ENCODE peak calls at places on chromosomes 11 and 22, in nine cellular contexts. V, F, Y, I, O, J, K, S and R are unnamed samples.

GRCh38 chr22:47259049-47259448 is 496.6 kb downstream of the TBC1D22A start:
- DNase-seq in V (no peak), F (no peak), Y (no peak), I (no peak), O (no peak), J (no peak), K (no peak), S (no peak), R (no peak)

GRCh38 chr11:70578371-70578770 is 180.0 kb downstream of the CTTN start:
- DNase-seq in V (no peak), F (no peak), Y (no peak), I (no peak), O (no peak), J (no peak), K (no peak), S (no peak), R (no peak)

GRCh38 chr11:46127150-46127638 is 5.9 kb upstream of the PHF21A start:
- DNase-seq in V (peak; percentile 69), F (no peak), Y (no peak), I (no peak), O (peak; percentile 29), J (no peak), K (no peak), S (no peak), R (no peak)

GRCh38 chr11:12122083-12122482 is 11.7 kb downstream of the MICAL2 start:
- DNase-seq in V (no peak), F (no peak), Y (no peak), I (peak; percentile 51), O (no peak), J (no peak), K (no peak), S (no peak), R (no peak)

GRCh38 chr11:855343-855674 is 12.7 kb downstream of the TSPAN4 start:
- DNase-seq in V (no peak), F (no peak), Y (no peak), I (no peak), O (no peak), J (no peak), K (no peak), S (no peak), R (no peak)

GRCh38 chr11:33670250-33671011 is 30.2 kb downstream of the C11orf91 start:
- DNase-seq in V (no peak), F (no peak), Y (no peak), I (no peak), O (no peak), J (no peak), K (no peak), S (no peak), R (no peak)

GRCh38 chr11:116853461-116854073 is 16.1 kb upstream of the APOA1 start:
- DNase-seq in V (peak; percentile 74), F (peak; percentile 45), Y (no peak), I (no peak), O (no peak), J (no peak), K (no peak), S (no peak), R (no peak)

GRCh38 chr11:129131361-129131760 is 60.8 kb downstream of the ARHGAP32 start:
- DNase-seq in V (no peak), F (no peak), Y (no peak), I (no peak), O (no peak), J (no peak), K (no peak), S (no peak), R (no peak)

GRCh38 chr22:41504397-41504796 is 35.5 kb downstream of the ACO2 start:
- DNase-seq in V (no peak), F (no peak), Y (no peak), I (no peak), O (peak; percentile 55), J (no peak), K (peak; percentile 67), S (peak; percentile 60), R (no peak)

GRCh38 chr11:88484873-88485621 is 147.5 kb upstream of the CTSC start:
- DNase-seq in V (peak; percentile 54), F (peak; percentile 49), Y (no peak), I (no peak), O (no peak), J (no peak), K (peak; percentile 42), S (no peak), R (peak; percentile 31)

GRCh38 chr22:37229012-37229804 is 14.9 kb downstream of the RAC2 start:
- DNase-seq in V (no peak), F (peak; percentile 48), Y (peak; percentile 43), I (no peak), O (no peak), J (no peak), K (no peak), S (no peak), R (no peak)

GRCh38 chr22:21726650-21727049 is 8.9 kb downstream of the YPEL1 start:
- DNase-seq in V (peak; percentile 60), F (peak; percentile 51), Y (no peak), I (no peak), O (no peak), J (peak; percentile 31), K (peak; percentile 66), S (no peak), R (peak; percentile 37)

GRCh38 chr11:123063396-123064267 is 1.7 kb upstream of the HSPA8 start:
- DNase-seq in V (peak; percentile 69), F (peak; percentile 60), Y (no peak), I (peak; percentile 55), O (peak; percentile 50), J (no peak), K (peak; percentile 28), S (no peak), R (no peak)

GRCh38 chr11:77138106-77138649 is 10.1 kb downstream of the MYO7A start:
- DNase-seq in V (no peak), F (no peak), Y (no peak), I (no peak), O (no peak), J (no peak), K (no peak), S (no peak), R (no peak)

GRCh38 chr22:39634530-39635399 is 64.2 kb downstream of the CACNA1I start:
- DNase-seq in V (no peak), F (peak; percentile 72), Y (peak; percentile 28), I (peak; percentile 18), O (no peak), J (no peak), K (no peak), S (peak; percentile 43), R (no peak)

GRCh38 chr11:67663515-67664212 is 10.8 kb downstream of the ALDH3B2 start:
- DNase-seq in V (peak; percentile 29), F (no peak), Y (no peak), I (no peak), O (no peak), J (no peak), K (no peak), S (no peak), R (no peak)

GRCh38 chr11:30983143-30983542 is 386.4 kb downstream of the DCDC1 start:
- DNase-seq in V (no peak), F (no peak), Y (no peak), I (no peak), O (no peak), J (no peak), K (no peak), S (no peak), R (no peak)

GRCh38 chr11:2091786-2092463 is 47.3 kb downstream of the IGF2 start:
- DNase-seq in V (no peak), F (no peak), Y (no peak), I (peak; percentile 10), O (no peak), J (no peak), K (no peak), S (no peak), R (no peak)

GRCh38 chr11:35511666-35512065 is 13.8 kb downstream of the PAMR1 start:
- DNase-seq in V (no peak), F (no peak), Y (no peak), I (no peak), O (no peak), J (no peak), K (peak; percentile 30), S (no peak), R (no peak)

DNA sequence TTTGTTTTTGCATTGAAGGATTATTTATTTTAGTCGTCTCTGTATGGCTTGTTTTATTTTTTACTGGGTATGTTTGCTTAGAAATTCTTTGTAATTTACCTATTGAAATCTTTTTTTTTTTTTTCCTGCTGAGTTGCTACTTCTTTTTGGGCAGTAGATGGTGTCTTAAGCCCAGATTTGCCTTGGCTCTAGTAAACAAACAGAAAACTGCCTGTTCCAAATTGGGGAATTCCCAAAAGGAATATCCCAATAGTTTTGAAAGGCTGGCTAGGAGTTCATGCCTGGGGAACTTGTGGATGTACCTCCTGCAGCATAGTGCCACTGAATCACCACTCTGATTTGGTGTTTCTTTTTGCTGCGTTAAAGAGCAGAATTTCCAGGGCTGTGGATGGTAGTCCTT is 17.7 kb downstream of the PAMR1 start:
- DNase-seq in V (no peak), F (no peak), Y (no peak), I (no peak), O (no peak), J (no peak), K (no peak), S (no peak), R (no peak)
- TF ChIP-seq CTCF in V (no peak), F (no peak), Y (no peak), I (no peak), O (no peak), J (no peak), K (no peak), S (no peak), R (no peak)

GRCh38 chr11:20155683-20156279 is 4.5 kb downstream of the DBX1 start:
- DNase-seq in V (no peak), F (no peak), Y (no peak), I (no peak), O (no peak), J (no peak), K (no peak), S (no peak), R (no peak)
- TF ChIP-seq CTCF in V (no peak), F (no peak), Y (no peak), I (no peak), O (no peak), J (no peak), K (no peak), S (no peak), R (no peak)

GRCh38 chr11:13487661-13488030 is 8.2 kb downstream of the PTH start:
- DNase-seq in V (no peak), F (no peak), Y (no peak), I (peak; percentile 38), O (no peak), J (no peak), K (no peak), S (no peak), R (no peak)
- TF ChIP-seq CTCF in V (no peak), F (peak; percentile 21), Y (peak; percentile 9), I (peak; percentile 48), O (no peak), J (peak; percentile 6), K (no peak), S (no peak), R (no peak)

DNA sequence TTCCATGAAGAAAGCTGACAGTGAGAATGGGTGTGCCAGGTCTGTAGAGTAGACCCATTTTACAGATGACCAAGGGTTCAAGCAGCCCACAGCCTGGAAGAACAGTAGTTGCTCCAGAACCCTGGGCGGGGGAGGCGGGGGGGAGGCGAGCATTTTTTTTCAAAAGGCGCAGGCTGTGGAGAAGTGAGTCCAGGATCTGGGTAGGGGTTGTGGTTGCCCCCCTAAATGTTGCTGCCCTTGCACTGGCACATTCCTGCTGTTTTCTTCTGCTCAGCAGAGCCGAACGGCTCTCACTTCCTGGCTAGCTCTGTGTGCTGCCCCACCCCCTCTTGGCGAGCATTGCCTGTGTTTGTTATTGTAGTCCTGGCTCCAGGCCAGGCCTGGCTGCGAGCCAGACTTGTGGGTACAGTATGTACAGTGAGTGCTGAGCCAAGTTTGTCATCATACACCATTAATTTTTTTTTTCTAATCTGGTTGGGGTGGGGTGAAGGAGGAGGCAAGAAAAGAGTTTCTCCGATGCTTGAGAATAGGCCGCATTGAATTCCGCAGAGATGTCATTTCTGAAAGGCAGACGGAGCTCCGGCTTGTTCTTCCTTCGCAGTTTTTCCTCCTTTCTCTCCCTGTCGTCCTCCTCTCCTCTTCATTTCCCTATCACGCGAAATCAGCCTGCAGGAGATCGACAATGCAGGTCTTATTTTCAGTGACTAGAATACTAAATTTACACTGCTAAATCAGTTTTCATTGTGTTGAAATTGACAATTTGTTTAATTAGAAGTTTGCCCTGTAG is 100.5 kb downstream of the ZBTB16 start:
- DNase-seq in V (peak; percentile 100), F (peak; percentile 97), Y (peak; percentile 85), I (peak; percentile 100), O (peak; percentile 99), J (peak; percentile 36), K (peak; percentile 70), S (peak; percentile 86), R (peak; percentile 63)
- TF ChIP-seq CTCF in V (no peak), F (no peak), Y (no peak), I (no peak), O (no peak), J (no peak), K (no peak), S (no peak), R (no peak)